ENCODE peak calls at places on chromosomes 6 and 20, in four cellular contexts. W is sciatic nerve; V is naive thymus-derived CD4-positive, alpha-beta T cell; Q is A549. Y is an unnamed sample.

GRCh38 chr20:15020845-15021244 is 683.4 kb upstream of the FLRT3 start:
- ATAC-seq in W (no peak), V (no peak), Q (no peak), Y (no peak)

GRCh38 chr6:142395266-142395665 is 93.5 kb downstream of the ADGRG6 start:
- ATAC-seq in W (no peak), V (no peak), Q (no peak), Y (no peak)

GRCh38 chr20:3616250-3616649 is 46.9 kb downstream of the GFRA4 start:
- ATAC-seq in W (no peak), V (no peak), Q (no peak), Y (no peak)

GRCh38 chr20:63823691-63824311 is 7.3 kb downstream of the ZBTB46 start:
- ATAC-seq in W (no peak), V (no peak), Q (no peak), Y (no peak)

GRCh38 chr20:32792316-32792715 is 27.4 kb upstream of the MAPRE1 start:
- ATAC-seq in W (peak; percentile 57), V (peak; percentile 84), Q (no peak), Y (peak; percentile 95)

GRCh38 chr6:160306284-160306683 is 41.9 kb upstream of the SLC22A3 start:
- ATAC-seq in W (no peak), V (no peak), Q (no peak), Y (no peak)

GRCh38 chr20:6299451-6299850 is 176.6 kb upstream of the FERMT1 start:
- ATAC-seq in W (no peak), V (no peak), Q (no peak), Y (no peak)

GRCh38 chr20:47708140-47708807 is 77.0 kb downstream of the SULF2 start:
- ATAC-seq in W (peak; percentile 11), V (no peak), Q (no peak), Y (peak; percentile 74)

GRCh38 chr6:24140572-24140971 is 14.6 kb downstream of the NRSN1 start:
- ATAC-seq in W (no peak), V (no peak), Q (no peak), Y (no peak)

GRCh38 chr6:109961666-109962065 is 16.4 kb upstream of the GPR6 start:
- ATAC-seq in W (no peak), V (no peak), Q (no peak), Y (peak; percentile 24)

GRCh38 chr6:6821639-6822261 is 233.2 kb downstream of the LY86 start:
- ATAC-seq in W (no peak), V (no peak), Q (no peak), Y (no peak)

GRCh38 chr20:4787069-4787468 is 65.4 kb downstream of the PRND start:
- ATAC-seq in W (no peak), V (peak; percentile 80), Q (no peak), Y (no peak)

GRCh38 chr6:38658768-38659167 is 19.0 kb upstream of the BTBD9 start:
- ATAC-seq in W (no peak), V (no peak), Q (no peak), Y (no peak)

GRCh38 chr6:56440551-56440981 is 193.2 kb upstream of the COL21A1 start:
- ATAC-seq in W (no peak), V (no peak), Q (no peak), Y (no peak)

GRCh38 chr6:12538881-12539357 is 177.6 kb upstream of the PHACTR1 start:
- ATAC-seq in W (peak; percentile 98), V (no peak), Q (no peak), Y (no peak)

GRCh38 chr6:134447883-134448387 is 130.0 kb upstream of the SGK1 start:
- ATAC-seq in W (peak; percentile 38), V (peak; percentile 70), Q (no peak), Y (peak; percentile 50)

GRCh38 chr6:137307163-137307851 is 88.1 kb upstream of the IFNGR1 start:
- ATAC-seq in W (no peak), V (peak; percentile 45), Q (no peak), Y (peak; percentile 67)

GRCh38 chr6:153942361-153942760 is 96.7 kb upstream of the OPRM1 start:
- ATAC-seq in W (no peak), V (no peak), Q (no peak), Y (no peak)

GRCh38 chr6:162260024-162260423 is 467.5 kb downstream of the PRKN start:
- ATAC-seq in W (no peak), V (no peak), Q (no peak), Y (no peak)

GRCh38 chr6:106591111-106591825 is 38.0 kb downstream of the RTN4IP1 start:
- ATAC-seq in W (peak; percentile 24), V (no peak), Q (peak; percentile 24), Y (no peak)

GRCh38 chr6:15761045-15761502 is 98.2 kb upstream of the DTNBP1 start:
- ATAC-seq in W (no peak), V (no peak), Q (no peak), Y (no peak)

GRCh38 chr20:11204926-11205768 is 531.3 kb upstream of the JAG1 start:
- ATAC-seq in W (peak; percentile 95), V (peak; percentile 66), Q (peak; percentile 62), Y (peak; percentile 53)

GRCh38 chr6:30700340-30700739 is 9.6 kb upstream of the NRM start:
- ATAC-seq in W (peak; percentile 50), V (no peak), Q (no peak), Y (no peak)

GRCh38 chr6:44642870-44643522 is 255.5 kb downstream of the CDC5L start:
- ATAC-seq in W (no peak), V (peak; percentile 63), Q (peak; percentile 47), Y (no peak)

GRCh38 chr6:373773-374724 is 17.5 kb upstream of the IRF4 start:
- ATAC-seq in W (peak; percentile 44), V (no peak), Q (no peak), Y (no peak)

GRCh38 chr6:63546697-63547096 is 25.6 kb upstream of the LOC128125822 start:
- ATAC-seq in W (no peak), V (no peak), Q (no peak), Y (no peak)

GRCh38 chr20:52035498-52035897 is 156.1 kb downstream of the ZFP64 start:
- ATAC-seq in W (no peak), V (no peak), Q (no peak), Y (no peak)

GRCh38 chr6:34067814-34068213 is 78.1 kb downstream of the GRM4 start:
- ATAC-seq in W (no peak), V (no peak), Q (peak; percentile 28), Y (no peak)

GRCh38 chr6:124310139-124310538 is 506.5 kb downstream of the NKAIN2 start:
- ATAC-seq in W (no peak), V (no peak), Q (no peak), Y (no peak)

GRCh38 chr6:132330759-132331158 is 70.5 kb downstream of the MOXD1 start:
- ATAC-seq in W (no peak), V (no peak), Q (no peak), Y (no peak)

GRCh38 chr6:79964607-79965081 is 17.3 kb upstream of the ELOVL4 start:
- ATAC-seq in W (no peak), V (peak; percentile 48), Q (no peak), Y (peak; percentile 8)

GRCh38 chr6:7262746-7263335 is 50.2 kb downstream of the SSR1 start:
- ATAC-seq in W (no peak), V (no peak), Q (no peak), Y (no peak)

GRCh38 chr20:21555470-21556120 is 41.7 kb upstream of the NKX2-2 start:
- ATAC-seq in W (no peak), V (no peak), Q (no peak), Y (no peak)

Y was measured in stimulated activated memory B cell treated with anti-CD40 and anti-IgM and Interleukin-4, amounts not matched to agents 10 μg/mL and 1 μg/mL and 100 μg/mL, for 72 hours.